ENCODE peak calls at places on chromosome 5, in nine cellular contexts. F is lung, N is fibroblast of mammary gland, M is epithelial cell of esophagus, K is body of pancreas, Q is fibroblast of pulmonary artery, J is lower leg skin, Z is cardiac fibroblast, O is fibroblast of the aortic adventitia. W is an unnamed sample.

GRCh38 chr5:168047669-168048111 is 243.8 kb upstream of the WWC1 start:
- DNase-seq in F (no peak), N (no peak), M (no peak), K (no peak), Q (no peak), J (no peak), Z (peak), O (peak), W (no peak)

GRCh38 chr5:37370550-37370863 is 399 bp downstream of the NUP155 start:
- DNase-seq in F (no peak), N (no peak), M (no peak), K (no peak), Q (no peak), J (no peak), Z (peak), O (no peak), W (no peak)

GRCh38 chr5:78964889-78965288 is 20.2 kb downstream of the ARSB start:
- DNase-seq in F (no peak), N (peak), M (peak), K (no peak), Q (peak), J (no peak), Z (peak), O (peak), W (no peak)

GRCh38 chr5:55363861-55364260 is 56.1 kb downstream of the MTREX start:
- DNase-seq in F (no peak), N (peak), M (no peak), K (no peak), Q (no peak), J (no peak), Z (peak), O (peak), W (no peak)

GRCh38 chr5:29197636-29198035 is 1995.8 kb upstream of the CDH6 start:
- DNase-seq in F (no peak), N (no peak), M (peak), K (no peak), Q (peak), J (no peak), Z (no peak), O (peak), W (no peak)

GRCh38 chr5:173825215-173825865 is 62.8 kb upstream of the CPEB4 start:
- DNase-seq in F (no peak), N (no peak), M (no peak), K (no peak), Q (peak), J (peak), Z (peak), O (peak), W (no peak)

GRCh38 chr5:11164456-11165286 is 403.6 kb upstream of the DAP start:
- DNase-seq in F (no peak), N (no peak), M (no peak), K (no peak), Q (no peak), J (no peak), Z (no peak), O (no peak), W (no peak)

GRCh38 chr5:35198681-35199080 is 31.6 kb downstream of the PRLR start:
- DNase-seq in F (no peak), N (peak), M (no peak), K (no peak), Q (peak), J (no peak), Z (peak), O (peak), W (peak)

GRCh38 chr5:143060018-143060417 is 289.8 kb downstream of the ARHGAP26 start:
- DNase-seq in F (no peak), N (no peak), M (no peak), K (no peak), Q (no peak), J (no peak), Z (no peak), O (no peak), W (no peak)

GRCh38 chr5:10222326-10222725 is 27.4 kb downstream of the ATPSCKMT start:
- DNase-seq in F (no peak), N (no peak), M (no peak), K (no peak), Q (peak), J (no peak), Z (no peak), O (no peak), W (no peak)

GRCh38 chr5:133820516-133820915 is 147.9 kb downstream of the C5orf15 start:
- DNase-seq in F (peak), N (no peak), M (no peak), K (no peak), Q (no peak), J (no peak), Z (peak), O (peak), W (no peak)

DNA sequence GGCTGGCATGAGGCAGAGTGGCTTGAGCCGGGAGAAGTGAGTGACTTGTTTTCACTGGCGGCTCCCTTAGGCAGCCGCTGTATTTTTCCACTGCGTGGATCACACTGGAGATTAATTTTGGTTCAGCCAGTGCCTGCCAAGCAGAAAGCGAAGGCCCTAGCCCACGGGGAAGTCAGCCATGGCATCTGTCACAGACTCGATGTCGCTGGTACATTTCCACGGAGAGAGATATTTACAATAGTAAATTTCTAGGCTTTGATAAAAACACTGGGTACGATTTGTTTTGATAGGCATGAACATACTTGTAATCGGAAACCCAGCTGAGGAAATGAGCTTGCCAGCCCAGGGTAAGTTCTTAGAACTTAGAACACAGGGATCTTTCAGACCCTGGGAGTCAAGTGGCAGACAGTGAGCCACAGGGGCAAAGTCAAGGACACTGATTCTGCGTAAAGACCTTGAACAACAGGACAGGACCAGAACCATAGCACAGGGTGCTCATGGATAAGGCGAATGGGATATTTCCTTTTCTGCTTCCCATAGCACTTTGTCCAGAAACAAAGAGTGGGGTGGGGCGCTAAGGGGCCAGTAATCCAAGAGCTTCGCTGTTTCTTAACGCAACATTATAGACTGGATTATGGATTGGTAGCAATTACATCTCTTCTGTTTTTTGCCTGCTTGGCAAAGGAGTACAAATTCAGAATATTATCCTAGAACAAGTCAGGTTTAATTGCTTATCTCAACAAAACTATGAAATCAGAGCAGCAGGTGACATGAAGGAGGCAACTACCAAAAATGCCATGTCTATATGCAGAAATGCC is 4.5 kb downstream of the DUSP1 start:
- DNase-seq in F (peak), N (peak), M (peak), K (peak), Q (peak), J (peak), Z (peak), O (peak), W (peak)
- H3K4me3 ChIP-seq in F (peak), N (peak), M (peak), K (no peak), Q (peak), J (no peak), Z (no peak), O (peak), W (peak)

GRCh38 chr5:119409235-119409815 is 43.0 kb upstream of the HSD17B4 start:
- DNase-seq in F (no peak), N (no peak), M (no peak), K (no peak), Q (no peak), J (no peak), Z (no peak), O (no peak), W (no peak)
- TF ChIP-seq CTCF in F (no peak), N (no peak), M (peak), K (no peak), Q (no peak), J (no peak), Z (no peak), O (no peak), W (no peak)

DNA sequence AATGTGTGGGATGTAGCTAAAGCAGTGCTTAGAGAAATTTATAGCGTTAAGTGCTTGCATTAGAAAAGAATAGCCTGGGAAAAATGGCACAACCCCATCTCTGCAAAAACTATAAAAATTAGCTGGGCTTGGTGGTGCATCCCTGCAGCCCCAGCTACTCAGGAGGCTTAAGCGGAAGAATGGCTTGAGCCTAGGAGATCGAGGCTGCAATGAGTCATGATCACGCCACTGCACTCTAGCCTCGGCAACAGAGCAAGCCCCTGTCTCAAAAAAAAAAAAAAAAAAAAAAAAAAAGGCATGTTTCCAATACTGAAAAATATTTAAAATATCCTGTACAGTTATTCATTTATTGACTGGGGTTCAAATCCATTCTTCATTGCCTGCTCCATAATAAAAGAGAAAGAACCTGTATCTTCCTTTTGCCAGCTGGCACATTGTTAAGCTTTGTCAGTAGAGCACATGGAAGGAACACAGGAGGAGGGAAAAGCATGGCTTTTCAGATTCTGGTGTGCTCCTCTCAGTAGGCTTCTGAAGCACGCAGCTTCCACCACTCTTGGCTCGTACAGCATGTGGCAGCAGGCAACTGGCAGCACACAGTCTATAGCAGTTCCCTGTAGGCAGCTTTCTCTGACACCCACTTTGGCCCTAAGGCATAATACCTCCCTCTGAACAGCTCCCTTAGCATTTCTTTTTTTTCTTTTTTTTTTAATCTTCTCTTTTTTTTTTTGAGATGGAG is 73.5 kb downstream of the TRIM36 start:
- DNase-seq in F (no peak), N (peak), M (peak), K (no peak), Q (no peak), J (no peak), Z (no peak), O (no peak), W (no peak)
- H3K4me3 ChIP-seq in F (no peak), N (no peak), M (no peak), K (no peak), Q (no peak), J (no peak), Z (no peak), O (no peak), W (no peak)

GRCh38 chr5:145887976-145888574 is 15.3 kb upstream of the GRXCR2 start:
- DNase-seq in F (peak), N (peak), M (peak), K (peak), Q (peak), J (no peak), Z (peak), O (peak), W (no peak)
- TF ChIP-seq CTCF in F (no peak), N (peak), M (peak), K (peak), Q (peak), J (no peak), Z (peak), O (peak), W (peak)

DNA sequence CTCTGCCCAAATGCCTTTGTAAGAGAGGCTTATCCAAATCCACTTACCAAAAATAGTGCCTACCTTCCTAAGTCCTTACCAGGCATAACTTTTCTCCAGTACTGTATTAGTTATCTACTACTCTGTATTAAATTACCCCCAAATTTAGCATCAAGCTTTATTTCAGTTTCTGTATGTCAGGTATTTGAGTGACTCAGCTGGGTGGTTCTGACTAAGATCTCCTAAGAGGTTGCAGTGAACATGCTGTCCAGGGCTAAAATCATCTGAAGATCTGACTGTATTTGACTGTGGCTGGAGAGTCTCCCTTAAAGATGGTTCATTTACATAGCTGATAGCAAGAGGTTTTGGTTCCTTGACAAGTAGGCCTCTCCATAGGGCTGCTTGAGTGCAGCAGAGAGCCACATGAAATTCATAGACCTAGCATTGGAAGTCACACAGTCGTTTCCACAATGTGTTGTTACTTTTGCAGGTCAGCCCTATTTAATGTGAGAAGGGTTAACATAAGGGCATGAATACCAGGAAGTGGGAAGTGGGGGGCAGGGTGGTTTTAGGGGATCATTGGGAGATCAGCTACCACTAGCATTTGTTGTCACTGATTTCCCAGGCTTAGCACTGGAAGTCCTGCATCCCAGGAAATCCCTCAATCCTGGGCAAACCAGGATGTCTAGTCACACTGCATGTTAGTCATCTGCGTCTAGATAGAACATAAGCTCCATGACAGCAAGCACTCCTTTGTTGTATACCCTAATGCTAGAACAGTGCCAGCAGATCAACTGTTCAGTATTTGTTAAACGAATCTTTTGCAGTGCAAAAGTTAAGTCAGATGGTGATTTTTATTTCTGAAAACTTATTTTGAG is 2.0 kb upstream of the ZNF622 start:
- DNase-seq in F (no peak), N (peak), M (peak), K (no peak), Q (peak), J (no peak), Z (peak), O (peak), W (no peak)
- H3K4me3 ChIP-seq in F (no peak), N (no peak), M (no peak), K (no peak), Q (peak), J (no peak), Z (no peak), O (peak), W (no peak)

GRCh38 chr5:77630246-77631165 is 8.0 kb downstream of the OTP start:
- DNase-seq in F (no peak), N (no peak), M (peak), K (peak), Q (no peak), J (no peak), Z (peak), O (no peak), W (no peak)
- TF ChIP-seq CTCF in F (no peak), N (no peak), M (no peak), K (peak), Q (no peak), J (no peak), Z (no peak), O (no peak), W (peak)

DNA sequence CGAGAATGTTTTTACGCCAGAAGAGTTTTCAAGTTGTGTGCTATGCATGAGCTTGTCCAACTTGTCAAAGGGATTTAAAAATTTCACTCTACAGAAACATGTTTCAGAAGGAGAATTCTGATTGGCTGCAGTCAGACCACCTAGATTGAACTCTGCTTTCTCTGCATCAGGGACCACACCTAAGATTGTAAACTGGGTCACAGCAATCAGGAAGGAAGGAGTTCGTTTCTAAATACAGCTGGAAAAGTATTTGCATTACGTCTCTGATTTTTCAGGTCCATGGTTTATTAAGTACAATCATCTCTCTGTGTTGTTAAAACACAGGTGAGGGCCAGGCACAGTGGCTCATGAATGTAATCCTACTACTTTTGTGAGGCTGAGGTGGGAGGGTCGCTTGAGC is 5.7 kb downstream of the GLRX start:
- DNase-seq in F (no peak), N (no peak), M (no peak), K (no peak), Q (no peak), J (no peak), Z (no peak), O (no peak), W (no peak)
- H3K4me3 ChIP-seq in F (no peak), N (no peak), M (no peak), K (no peak), Q (no peak), J (no peak), Z (no peak), O (no peak), W (no peak)

GRCh38 chr5:128695791-128696520 is 157.9 kb upstream of the FBN2 start:
- DNase-seq in F (no peak), N (peak), M (no peak), K (no peak), Q (no peak), J (no peak), Z (no peak), O (no peak), W (peak)
- TF ChIP-seq CTCF in F (no peak), N (peak), M (peak), K (no peak), Q (peak), J (no peak), Z (peak), O (peak), W (peak)

W was measured in AG09309.